ENCODE peak calls at places on chromosomes 2 and 18, in five cellular contexts. J is body of pancreas, K is MCF 10A, G is epithelial cell of esophagus, C is foreskin fibroblast. N is an unnamed sample.

GRCh38 chr2:25078171-25079049 is 36.5 kb downstream of the EFR3B start:
- DNase-seq in J (no peak), C (peak; percentile 17), G (peak; percentile 73), K (peak; percentile 89), N (no peak)

GRCh38 chr2:219460424-219460926 is 25.8 kb downstream of the SPEG start:
- DNase-seq in K (no peak), J (no peak), C (no peak), G (no peak), N (peak; percentile 91)

GRCh38 chr2:232757905-232758304 is 18.5 kb downstream of the KCNJ13 start:
- DNase-seq in J (no peak), C (no peak), K (no peak), G (no peak), N (no peak)

GRCh38 chr2:189658808-189659207 is 2.5 kb upstream of the ASNSD1 start:
- DNase-seq in C (no peak), G (no peak), J (no peak), K (no peak), N (no peak)

GRCh38 chr2:94996401-94997100 is 29.0 kb upstream of the MAL start:
- DNase-seq in J (peak; percentile 1), K (no peak), C (no peak), G (no peak), N (peak; percentile 5)

GRCh38 chr2:68387408-68388350 is 22.6 kb downstream of the PLEK start:
- DNase-seq in K (no peak), J (no peak), G (no peak), C (no peak), N (no peak)

GRCh38 chr18:31400191-31400590 is 23.6 kb downstream of the DSG4 start:
- DNase-seq in C (no peak), K (no peak), J (no peak), G (no peak), N (no peak)

GRCh38 chr2:121211689-121212151 is 73.3 kb downstream of the TFCP2L1 start:
- DNase-seq in K (peak; percentile 70), J (no peak), G (peak; percentile 89), C (no peak), N (no peak)

GRCh38 chr2:12303181-12304030 is 413.3 kb upstream of the TRIB2 start:
- DNase-seq in K (peak; percentile 92), G (peak; percentile 51), J (no peak), C (peak; percentile 90), N (no peak)

GRCh38 chr2:72543527-72544216 is 282.2 kb downstream of the EXOC6B start:
- DNase-seq in C (no peak), J (no peak), G (no peak), K (no peak), N (no peak)

GRCh38 chr2:61969376-61969775 is 63.9 kb downstream of the COMMD1 start:
- DNase-seq in J (no peak), C (no peak), K (no peak), G (peak; percentile 57), N (no peak)

GRCh38 chr2:61967262-61967661 is 61.8 kb downstream of the COMMD1 start:
- DNase-seq in K (no peak), G (no peak), J (no peak), C (no peak), N (no peak)

GRCh38 chr2:61966087-61966727 is 60.7 kb downstream of the COMMD1 start:
- DNase-seq in K (peak; percentile 39), J (no peak), C (no peak), G (no peak), N (no peak)

GRCh38 chr2:61970807-61971556 is 65.5 kb downstream of the COMMD1 start:
- DNase-seq in C (no peak), K (peak; percentile 28), G (peak; percentile 49), J (no peak), N (no peak)
- TF ChIP-seq CTCF in C (no peak), K (peak; percentile 11), G (peak; percentile 42), J (no peak), N (no peak)

DNA sequence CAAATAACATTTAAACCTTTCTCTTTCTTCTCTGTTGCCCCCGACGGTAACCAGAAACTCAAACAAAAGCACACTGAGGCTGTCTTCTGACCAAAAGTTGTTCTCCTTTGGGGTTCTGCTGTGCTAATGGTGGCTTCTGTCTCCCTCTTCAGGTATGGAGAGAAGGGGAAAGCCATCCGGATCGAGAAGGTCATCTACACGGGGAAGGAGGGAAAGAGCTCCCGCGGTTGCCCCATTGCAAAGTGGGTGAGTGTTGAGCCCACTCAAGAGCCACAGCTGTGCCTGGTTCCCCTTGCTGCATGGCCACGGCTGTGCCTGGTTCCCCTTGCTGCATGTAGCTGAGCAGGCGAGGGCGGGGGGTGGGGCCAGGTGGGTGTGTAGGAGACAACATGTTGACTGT is 67.4 kb downstream of the BOLA3 start:
- DNase-seq in G (no peak), J (no peak), C (no peak), K (no peak), N (no peak)
- TF ChIP-seq CTCF in G (peak; percentile 33), J (no peak), C (peak; percentile 3), K (no peak), N (no peak)

GRCh38 chr2:230085201-230085600 is 16.5 kb upstream of the SLC16A14 start:
- DNase-seq in K (peak; percentile 68), J (no peak), C (no peak), G (peak; percentile 16), N (no peak)
- TF ChIP-seq CTCF in K (no peak), J (no peak), C (no peak), G (no peak), N (no peak)

GRCh38 chr2:119311371-119311770 is 55.3 kb downstream of the C2orf76 start:
- DNase-seq in C (no peak), G (no peak), J (no peak), K (no peak), N (no peak)
- TF ChIP-seq CTCF in C (no peak), G (no peak), J (no peak), K (no peak), N (no peak)

GRCh38 chr2:127049927-127050802 is 56.8 kb downstream of the BIN1 start:
- DNase-seq in K (peak; percentile 53), J (peak; percentile 70), C (no peak), G (peak; percentile 36), N (peak; percentile 87)

GRCh38 chr2:127052068-127052770 is 54.7 kb downstream of the BIN1 start:
- DNase-seq in G (no peak), C (no peak), J (peak; percentile 9), K (no peak), N (peak; percentile 24)

GRCh38 chr2:127050803-127051115 is 56.2 kb downstream of the BIN1 start:
- DNase-seq in J (peak; percentile 13), G (no peak), K (no peak), C (no peak), N (no peak)

GRCh38 chr2:127051780-127052067 is 55.2 kb downstream of the BIN1 start:
- DNase-seq in C (no peak), J (no peak), K (no peak), G (no peak), N (no peak)

DNA sequence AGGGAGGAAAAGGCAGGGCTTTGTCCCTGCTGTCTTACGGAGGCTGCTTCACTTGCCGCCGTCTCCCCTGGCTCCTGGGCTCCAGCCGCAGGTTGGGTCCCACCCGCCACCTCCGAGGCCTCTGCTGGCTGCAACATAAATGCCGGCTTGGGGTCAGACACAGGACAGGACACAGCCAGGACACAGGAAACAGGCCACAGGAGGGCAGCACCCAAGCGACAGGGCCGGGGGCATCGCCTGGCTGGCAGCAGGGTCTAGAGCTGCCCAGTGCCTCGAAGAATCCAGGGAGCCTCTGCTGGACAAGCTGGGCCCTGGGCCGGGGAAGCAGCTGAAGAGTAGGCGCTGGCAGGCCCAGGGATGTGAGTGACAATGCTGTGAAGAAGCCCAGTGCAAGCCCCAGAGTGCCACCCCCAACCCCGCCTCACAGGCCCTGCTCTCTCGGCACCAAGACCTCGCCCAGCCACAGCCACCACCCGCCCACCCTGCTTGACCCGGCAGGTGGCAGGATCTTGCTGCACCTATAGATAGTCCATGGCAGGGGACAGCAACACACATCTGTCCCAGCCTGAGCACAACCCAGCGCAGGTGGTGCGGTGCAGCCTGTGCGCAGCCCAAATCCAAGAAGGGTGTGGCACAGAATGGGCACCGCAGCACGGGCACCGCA is 55.7 kb downstream of the BIN1 start:
- DNase-seq in K (no peak), C (no peak), J (no peak), G (no peak), N (peak; percentile 22)
- TF ChIP-seq CTCF in K (no peak), C (no peak), J (no peak), G (no peak), N (no peak)

GRCh38 chr18:59646946-59647307 is 50.3 kb downstream of the CCBE1 start:
- DNase-seq in K (no peak), C (no peak), G (no peak), J (no peak), N (no peak)

GRCh38 chr18:59646228-59646945 is 50.8 kb downstream of the CCBE1 start:
- DNase-seq in C (no peak), K (no peak), J (no peak), G (no peak), N (no peak)

GRCh38 chr18:59651071-59651470 is 46.2 kb downstream of the CCBE1 start:
- DNase-seq in J (no peak), C (no peak), K (no peak), G (no peak), N (no peak)

GRCh38 chr18:59649575-59649974 is 47.6 kb downstream of the CCBE1 start:
- DNase-seq in G (no peak), C (peak; percentile 71), K (no peak), J (no peak), N (no peak)

DNA sequence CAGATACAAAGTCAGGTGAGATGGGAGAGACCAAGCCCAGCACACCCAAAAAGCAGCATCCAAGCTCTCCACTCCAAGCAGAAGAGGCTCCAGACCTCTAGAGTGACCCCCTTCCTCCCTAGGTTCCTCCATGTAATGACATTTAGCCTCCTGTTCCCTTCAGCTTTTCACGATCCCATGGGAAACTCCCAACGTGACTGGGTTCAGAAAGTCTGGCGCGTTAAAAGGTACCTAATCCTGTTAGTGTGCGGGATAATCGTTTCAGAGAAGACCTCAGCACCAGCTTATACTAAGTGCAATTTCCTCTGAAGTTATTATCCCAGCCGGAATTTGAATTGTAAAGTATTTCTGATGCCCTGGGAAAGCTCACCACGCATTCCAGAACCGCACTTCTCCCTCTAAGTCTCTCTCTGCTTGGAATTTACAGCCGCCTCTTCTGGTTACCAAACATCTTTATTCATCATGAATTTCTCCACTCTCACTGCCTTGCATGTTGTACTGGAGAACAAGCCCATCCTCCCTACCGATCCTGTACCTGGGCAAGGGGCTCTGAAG is 46.9 kb downstream of the CCBE1 start:
- DNase-seq in J (no peak), G (no peak), K (no peak), C (no peak), N (no peak)
- TF ChIP-seq CTCF in J (no peak), G (no peak), K (no peak), C (no peak), N (no peak)

GRCh38 chr18:47263197-47263827 is 11.9 kb upstream of the SKOR2 start:
- DNase-seq in C (no peak), K (no peak), G (no peak), J (no peak), N (peak; percentile 75)
- TF ChIP-seq CTCF in C (peak; percentile 23), K (no peak), G (no peak), J (no peak), N (peak; percentile 48)

GRCh38 chr2:149187061-149187460 is 143.3 kb upstream of the LYPD6 start:
- DNase-seq in C (no peak), G (no peak), J (no peak), K (no peak), N (no peak)
- TF ChIP-seq CTCF in C (no peak), G (no peak), J (no peak), K (no peak), N (no peak)

N was measured in glutamatergic neuron.